ENCODE peak calls at places on chromosomes 16 and 17, in nine cellular contexts. I, U, O, T, W, H, M, G and K are unnamed samples.

GRCh38 chr16:57700801-57701551 is 6.4 kb downstream of the DRC7 start:
- DNase-seq in T (no peak), H (no peak), W (no peak), U (no peak), M (no peak), G (no peak), I (no peak), O (no peak), K (no peak)

GRCh38 chr16:77213542-77214108 is 14.4 kb downstream of the SYCE1L start:
- DNase-seq in H (no peak), O (no peak), G (peak), M (peak), I (no peak), U (peak), T (no peak), W (no peak), K (no peak)

GRCh38 chr16:53588081-53588648 is 85.2 kb upstream of the AKTIP start:
- DNase-seq in I (no peak), H (no peak), U (no peak), G (no peak), M (no peak), O (no peak), T (no peak), W (no peak), K (no peak)

GRCh38 chr17:83151442-83152220 is 72.2 kb downstream of the METRNL start:
- DNase-seq in I (no peak), T (no peak), M (no peak), G (peak), U (no peak), H (no peak), W (no peak), O (no peak), K (no peak)

GRCh38 chr16:56066617-56067016 is 124.7 kb upstream of the GNAO1 start:
- DNase-seq in I (no peak), H (no peak), W (no peak), G (no peak), M (no peak), T (no peak), U (no peak), O (no peak), K (no peak)

GRCh38 chr17:9987779-9988585 is 82.9 kb upstream of the RCVRN start:
- DNase-seq in G (no peak), T (no peak), M (no peak), I (peak), U (peak), W (peak), O (no peak), H (peak), K (peak)

GRCh38 chr16:66418165-66418962 is 8.7 kb upstream of the BEAN1 start:
- DNase-seq in O (no peak), T (no peak), U (no peak), H (no peak), W (no peak), I (no peak), M (no peak), G (no peak), K (no peak)

GRCh38 chr16:52964290-52964689 is 88.4 kb downstream of the CHD9NB start:
- DNase-seq in U (no peak), H (no peak), T (no peak), G (no peak), W (no peak), I (no peak), O (no peak), M (no peak), K (no peak)

GRCh38 chr17:37574427-37574826 is 34.8 kb downstream of the SYNRG start:
- DNase-seq in I (no peak), M (no peak), O (no peak), T (no peak), G (no peak), U (no peak), W (no peak), H (no peak), K (no peak)

GRCh38 chr17:75313941-75314550 is 24.8 kb upstream of the SLC25A19 start:
- DNase-seq in M (no peak), O (no peak), T (no peak), W (no peak), U (no peak), H (peak), I (no peak), G (no peak), K (no peak)

GRCh38 chr17:1422907-1423306 is 22.9 kb upstream of the YWHAE start:
- DNase-seq in I (no peak), O (no peak), M (no peak), T (no peak), G (peak), W (no peak), U (no peak), H (no peak), K (no peak)

GRCh38 chr17:40870136-40870535 is 3.1 kb upstream of the KRT12 start:
- DNase-seq in T (no peak), U (no peak), H (no peak), O (no peak), W (no peak), M (no peak), G (no peak), I (no peak), K (no peak)

GRCh38 chr17:77965354-77965753 is 6.9 kb downstream of the TNRC6C start:
- DNase-seq in G (no peak), H (no peak), T (no peak), O (no peak), M (no peak), W (no peak), U (no peak), I (no peak), K (no peak)

GRCh38 chr16:77399546-77399945 is 35.3 kb downstream of the ADAMTS18 start:
- DNase-seq in I (no peak), W (no peak), T (no peak), U (no peak), O (no peak), M (no peak), H (no peak), G (no peak), K (no peak)

GRCh38 chr17:42536372-42537155 is 523 bp downstream of the NAGLU start:
- DNase-seq in T (no peak), I (peak), G (no peak), U (peak), H (peak), O (peak), W (peak), M (peak), K (no peak)

GRCh38 chr16:56163089-56163488 is 28.2 kb upstream of the GNAO1 start:
- DNase-seq in U (peak), W (no peak), O (no peak), G (no peak), H (no peak), I (no peak), T (no peak), M (no peak), K (no peak)

GRCh38 chr17:5897320-5897911 is 172.8 kb upstream of the WSCD1 start:
- DNase-seq in O (no peak), G (no peak), U (no peak), H (no peak), M (no peak), I (no peak), W (no peak), T (no peak), K (no peak)

GRCh38 chr17:74126179-74126900 is 77.1 kb upstream of the RPL38 start:
- DNase-seq in I (no peak), T (no peak), G (no peak), O (no peak), H (peak), W (no peak), U (no peak), M (no peak), K (no peak)

GRCh38 chr16:57262841-57263584 is 18.0 kb downstream of the ARL2BP start:
- DNase-seq in W (no peak), M (no peak), U (no peak), T (no peak), O (no peak), I (no peak), G (no peak), H (no peak), K (no peak)

GRCh38 chr16:89072216-89073130 is 21.2 kb upstream of the ACSF3 start:
- DNase-seq in O (no peak), T (no peak), H (no peak), M (peak), W (no peak), I (peak), U (no peak), G (no peak), K (no peak)

GRCh38 chr17:59371426-59372099 is 40.1 kb downstream of the YPEL2 start:
- DNase-seq in U (peak), H (peak), T (no peak), M (no peak), O (no peak), G (no peak), I (peak), W (no peak), K (no peak)